ENCODE peak calls at places on chromosome 12, in eight cellular contexts. One of them, this sample, is unnamed.

GRCh38 chr12:116673713-116674112 is 64.2 kb downstream of the SPRING1 start:
- DNase-seq in WTC11: peak
- DNase-seq in GM12878: no peak
- DNase-seq in upper lobe of right lung: peak
- DNase-seq in fibroblast of lung: no peak
- DNase-seq in thyroid gland: no peak
- DNase-seq in fibroblast of the aortic adventitia: no peak
- DNase-seq in neural progenitor cell: peak
- DNase-seq in this sample: no peak

GRCh38 chr12:32039341-32039740 is 67.3 kb upstream of the BICD1 start:
- DNase-seq in WTC11: no peak
- DNase-seq in GM12878: no peak
- DNase-seq in upper lobe of right lung: no peak
- DNase-seq in fibroblast of lung: peak
- DNase-seq in thyroid gland: no peak
- DNase-seq in fibroblast of the aortic adventitia: peak
- DNase-seq in neural progenitor cell: no peak
- DNase-seq in this sample: peak

GRCh38 chr12:20695232-20695631 is at the start of gene SLCO1C1:
- DNase-seq in WTC11: peak
- DNase-seq in GM12878: no peak
- DNase-seq in upper lobe of right lung: no peak
- DNase-seq in fibroblast of lung: no peak
- DNase-seq in thyroid gland: peak
- DNase-seq in fibroblast of the aortic adventitia: no peak
- DNase-seq in neural progenitor cell: peak
- DNase-seq in this sample: no peak

GRCh38 chr12:14777271-14777670 is 26.0 kb downstream of the WBP11 start:
- DNase-seq in WTC11: no peak
- DNase-seq in GM12878: no peak
- DNase-seq in upper lobe of right lung: no peak
- DNase-seq in fibroblast of lung: no peak
- DNase-seq in thyroid gland: no peak
- DNase-seq in fibroblast of the aortic adventitia: peak
- DNase-seq in neural progenitor cell: peak
- DNase-seq in this sample: no peak

GRCh38 chr12:75891072-75891471 is 140.5 kb downstream of the PHLDA1 start:
- DNase-seq in WTC11: no peak
- DNase-seq in GM12878: no peak
- DNase-seq in upper lobe of right lung: no peak
- DNase-seq in fibroblast of lung: no peak
- DNase-seq in thyroid gland: peak
- DNase-seq in fibroblast of the aortic adventitia: no peak
- DNase-seq in neural progenitor cell: no peak
- DNase-seq in this sample: no peak

GRCh38 chr12:59911516-59911915 is 315.7 kb downstream of the SLC16A7 start:
- DNase-seq in WTC11: no peak
- DNase-seq in GM12878: no peak
- DNase-seq in upper lobe of right lung: no peak
- DNase-seq in fibroblast of lung: no peak
- DNase-seq in thyroid gland: no peak
- DNase-seq in fibroblast of the aortic adventitia: no peak
- DNase-seq in neural progenitor cell: no peak
- DNase-seq in this sample: no peak

GRCh38 chr12:4745249-4745648 is 25.0 kb downstream of the GALNT8 start:
- DNase-seq in WTC11: no peak
- DNase-seq in GM12878: no peak
- DNase-seq in upper lobe of right lung: no peak
- DNase-seq in fibroblast of lung: no peak
- DNase-seq in thyroid gland: no peak
- DNase-seq in fibroblast of the aortic adventitia: no peak
- DNase-seq in neural progenitor cell: no peak
- DNase-seq in this sample: no peak

GRCh38 chr12:68018315-68018714 is 29.1 kb downstream of the IFNG-AS1 start:
- DNase-seq in WTC11: no peak
- DNase-seq in GM12878: no peak
- DNase-seq in upper lobe of right lung: no peak
- DNase-seq in fibroblast of lung: no peak
- DNase-seq in thyroid gland: no peak
- DNase-seq in fibroblast of the aortic adventitia: no peak
- DNase-seq in neural progenitor cell: no peak
- DNase-seq in this sample: no peak

GRCh38 chr12:114335607-114336006 is 70.3 kb downstream of the TBX5 start:
- DNase-seq in WTC11: peak
- DNase-seq in GM12878: no peak
- DNase-seq in upper lobe of right lung: no peak
- DNase-seq in fibroblast of lung: no peak
- DNase-seq in thyroid gland: no peak
- DNase-seq in fibroblast of the aortic adventitia: no peak
- DNase-seq in neural progenitor cell: peak
- DNase-seq in this sample: no peak

GRCh38 chr12:131060011-131060703 is 106.5 kb downstream of the ADGRD1 start:
- DNase-seq in WTC11: no peak
- DNase-seq in GM12878: no peak
- DNase-seq in upper lobe of right lung: peak
- DNase-seq in fibroblast of lung: no peak
- DNase-seq in thyroid gland: no peak
- DNase-seq in fibroblast of the aortic adventitia: no peak
- DNase-seq in neural progenitor cell: no peak
- DNase-seq in this sample: no peak

GRCh38 chr12:55929306-55929791 is 1.6 kb upstream of the DGKA start:
- DNase-seq in WTC11: no peak
- DNase-seq in GM12878: peak
- DNase-seq in upper lobe of right lung: no peak
- DNase-seq in fibroblast of lung: no peak
- DNase-seq in thyroid gland: peak
- DNase-seq in fibroblast of the aortic adventitia: no peak
- DNase-seq in neural progenitor cell: no peak
- DNase-seq in this sample: no peak

GRCh38 chr12:74794522-74794921 is 256.9 kb downstream of the ATXN7L3B start:
- DNase-seq in WTC11: no peak
- DNase-seq in GM12878: no peak
- DNase-seq in upper lobe of right lung: no peak
- DNase-seq in fibroblast of lung: peak
- DNase-seq in thyroid gland: no peak
- DNase-seq in fibroblast of the aortic adventitia: no peak
- DNase-seq in neural progenitor cell: no peak
- DNase-seq in this sample: no peak

GRCh38 chr12:108099778-108100177 is 29.3 kb upstream of the WSCD2 start:
- DNase-seq in WTC11: no peak
- DNase-seq in GM12878: no peak
- DNase-seq in upper lobe of right lung: no peak
- DNase-seq in fibroblast of lung: no peak
- DNase-seq in thyroid gland: peak
- DNase-seq in fibroblast of the aortic adventitia: no peak
- DNase-seq in neural progenitor cell: no peak
- DNase-seq in this sample: no peak

GRCh38 chr12:108101605-108102175 is 27.4 kb upstream of the WSCD2 start:
- DNase-seq in WTC11: no peak
- DNase-seq in GM12878: no peak
- DNase-seq in upper lobe of right lung: no peak
- DNase-seq in fibroblast of lung: no peak
- DNase-seq in thyroid gland: no peak
- DNase-seq in fibroblast of the aortic adventitia: no peak
- DNase-seq in neural progenitor cell: no peak
- DNase-seq in this sample: no peak

GRCh38 chr12:108097160-108097911 is 31.8 kb upstream of the WSCD2 start:
- DNase-seq in WTC11: no peak
- DNase-seq in GM12878: no peak
- DNase-seq in upper lobe of right lung: no peak
- DNase-seq in fibroblast of lung: no peak
- DNase-seq in thyroid gland: no peak
- DNase-seq in fibroblast of the aortic adventitia: no peak
- DNase-seq in neural progenitor cell: no peak
- DNase-seq in this sample: no peak

GRCh38 chr12:108098374-108098773 is 30.7 kb upstream of the WSCD2 start:
- DNase-seq in WTC11: no peak
- DNase-seq in GM12878: no peak
- DNase-seq in upper lobe of right lung: no peak
- DNase-seq in fibroblast of lung: no peak
- DNase-seq in thyroid gland: no peak
- DNase-seq in fibroblast of the aortic adventitia: no peak
- DNase-seq in neural progenitor cell: no peak
- DNase-seq in this sample: no peak

DNA sequence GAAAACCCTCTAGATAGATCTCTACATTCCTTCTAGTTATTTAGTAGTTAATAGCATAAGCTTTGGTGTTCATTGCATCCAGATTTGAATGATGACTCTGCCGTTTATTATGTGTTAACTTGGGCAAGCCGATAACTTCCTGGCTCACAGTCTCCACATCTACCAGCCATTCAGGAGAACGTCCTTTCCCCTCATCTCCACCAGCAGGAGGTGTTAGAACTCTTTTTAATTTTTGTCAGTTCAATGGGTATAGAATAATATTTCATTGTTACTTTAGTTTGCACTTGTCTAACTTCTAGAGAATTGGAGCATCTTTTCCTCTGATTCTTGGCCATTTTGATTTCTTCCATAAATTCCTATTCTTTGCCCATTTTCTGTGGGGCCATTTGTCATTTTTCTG is 30.0 kb upstream of the WSCD2 start:
- DNase-seq in WTC11: no peak
- DNase-seq in GM12878: no peak
- DNase-seq in upper lobe of right lung: no peak
- DNase-seq in fibroblast of lung: no peak
- DNase-seq in thyroid gland: no peak
- DNase-seq in fibroblast of the aortic adventitia: no peak
- DNase-seq in neural progenitor cell: no peak
- DNase-seq in this sample: no peak
- TF ChIP-seq CTCF in WTC11: no peak
- TF ChIP-seq CTCF in GM12878: peak
- TF ChIP-seq CTCF in upper lobe of right lung: peak
- TF ChIP-seq CTCF in fibroblast of lung: no peak
- TF ChIP-seq CTCF in thyroid gland: peak
- TF ChIP-seq CTCF in fibroblast of the aortic adventitia: no peak
- TF ChIP-seq CTCF in neural progenitor cell: peak
- TF ChIP-seq CTCF in this sample: peak

DNA sequence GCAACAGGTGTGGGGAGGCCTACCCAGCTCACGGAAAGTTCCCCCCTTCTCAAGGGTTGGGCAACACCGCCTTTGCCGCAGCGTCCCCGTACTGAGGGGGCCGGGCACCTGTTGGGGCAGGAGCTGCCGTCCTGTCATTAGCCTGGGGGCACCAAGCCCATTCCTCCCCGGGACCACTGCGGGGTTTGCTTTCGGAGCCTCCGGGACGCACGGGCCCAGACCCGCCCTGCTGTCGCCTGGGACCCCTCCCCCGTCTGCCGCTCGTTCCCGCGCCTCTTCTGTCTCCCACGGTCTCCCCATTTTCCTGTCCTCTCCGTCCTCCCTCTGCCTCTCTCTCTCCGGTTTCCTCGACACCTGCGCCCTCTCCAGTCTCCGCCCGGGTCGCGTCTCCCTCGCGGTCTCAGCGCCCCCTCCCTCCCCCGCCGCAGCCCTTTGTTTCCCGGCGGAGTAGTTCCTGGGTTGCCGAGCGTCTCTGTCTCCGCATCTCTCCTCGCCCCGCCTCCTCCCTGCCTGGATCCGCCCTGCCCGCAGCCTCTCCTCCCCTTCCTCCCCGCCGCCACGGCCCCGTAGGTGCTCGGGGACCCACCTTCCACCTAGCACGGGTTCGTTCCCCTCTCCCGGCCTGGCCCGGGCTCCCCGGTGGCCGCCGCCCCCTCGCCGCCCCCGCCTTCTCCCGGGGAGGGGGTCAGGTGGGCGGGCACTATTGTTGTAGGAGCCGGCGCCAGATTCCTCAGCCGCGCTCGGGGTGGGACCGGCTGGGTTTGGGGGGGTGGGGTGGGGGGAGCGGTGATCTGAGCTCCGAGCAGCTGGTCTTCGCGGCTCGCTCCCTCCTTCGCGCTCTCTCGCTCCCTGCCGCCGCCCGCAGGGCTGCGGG is at the start of gene CACNB3:
- DNase-seq in WTC11: peak
- DNase-seq in GM12878: no peak
- DNase-seq in upper lobe of right lung: peak
- DNase-seq in fibroblast of lung: peak
- DNase-seq in thyroid gland: peak
- DNase-seq in fibroblast of the aortic adventitia: peak
- DNase-seq in neural progenitor cell: peak
- DNase-seq in this sample: peak
- TF ChIP-seq CTCF in WTC11: no peak
- TF ChIP-seq CTCF in GM12878: no peak
- TF ChIP-seq CTCF in upper lobe of right lung: no peak
- TF ChIP-seq CTCF in fibroblast of lung: no peak
- TF ChIP-seq CTCF in thyroid gland: no peak
- TF ChIP-seq CTCF in fibroblast of the aortic adventitia: no peak
- TF ChIP-seq CTCF in neural progenitor cell: no peak
- TF ChIP-seq CTCF in this sample: no peak

DNA sequence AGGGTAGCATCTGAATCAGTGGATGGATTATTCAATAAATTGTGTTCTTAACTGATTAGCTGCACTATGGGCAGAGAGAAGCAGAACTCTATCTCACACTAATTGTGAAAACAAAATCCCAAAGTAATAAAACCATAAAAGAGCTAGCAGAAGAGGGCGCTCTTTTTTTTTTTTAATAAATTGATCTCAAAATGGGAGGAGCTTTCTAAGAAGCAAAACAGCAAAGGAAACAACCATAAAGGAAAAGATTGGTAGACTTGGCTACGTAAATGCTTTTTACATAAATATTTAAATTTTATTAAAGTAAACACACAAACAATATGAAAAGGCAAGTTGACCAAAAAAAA is 1.5 kb upstream of the TM7SF3 start:
- DNase-seq in WTC11: no peak
- DNase-seq in GM12878: no peak
- DNase-seq in upper lobe of right lung: no peak
- DNase-seq in fibroblast of lung: peak
- DNase-seq in thyroid gland: no peak
- DNase-seq in fibroblast of the aortic adventitia: peak
- DNase-seq in neural progenitor cell: no peak
- DNase-seq in this sample: no peak
- TF ChIP-seq CTCF in WTC11: no peak
- TF ChIP-seq CTCF in GM12878: peak
- TF ChIP-seq CTCF in upper lobe of right lung: peak
- TF ChIP-seq CTCF in fibroblast of lung: no peak
- TF ChIP-seq CTCF in thyroid gland: peak
- TF ChIP-seq CTCF in fibroblast of the aortic adventitia: peak
- TF ChIP-seq CTCF in neural progenitor cell: peak
- TF ChIP-seq CTCF in this sample: peak

DNA sequence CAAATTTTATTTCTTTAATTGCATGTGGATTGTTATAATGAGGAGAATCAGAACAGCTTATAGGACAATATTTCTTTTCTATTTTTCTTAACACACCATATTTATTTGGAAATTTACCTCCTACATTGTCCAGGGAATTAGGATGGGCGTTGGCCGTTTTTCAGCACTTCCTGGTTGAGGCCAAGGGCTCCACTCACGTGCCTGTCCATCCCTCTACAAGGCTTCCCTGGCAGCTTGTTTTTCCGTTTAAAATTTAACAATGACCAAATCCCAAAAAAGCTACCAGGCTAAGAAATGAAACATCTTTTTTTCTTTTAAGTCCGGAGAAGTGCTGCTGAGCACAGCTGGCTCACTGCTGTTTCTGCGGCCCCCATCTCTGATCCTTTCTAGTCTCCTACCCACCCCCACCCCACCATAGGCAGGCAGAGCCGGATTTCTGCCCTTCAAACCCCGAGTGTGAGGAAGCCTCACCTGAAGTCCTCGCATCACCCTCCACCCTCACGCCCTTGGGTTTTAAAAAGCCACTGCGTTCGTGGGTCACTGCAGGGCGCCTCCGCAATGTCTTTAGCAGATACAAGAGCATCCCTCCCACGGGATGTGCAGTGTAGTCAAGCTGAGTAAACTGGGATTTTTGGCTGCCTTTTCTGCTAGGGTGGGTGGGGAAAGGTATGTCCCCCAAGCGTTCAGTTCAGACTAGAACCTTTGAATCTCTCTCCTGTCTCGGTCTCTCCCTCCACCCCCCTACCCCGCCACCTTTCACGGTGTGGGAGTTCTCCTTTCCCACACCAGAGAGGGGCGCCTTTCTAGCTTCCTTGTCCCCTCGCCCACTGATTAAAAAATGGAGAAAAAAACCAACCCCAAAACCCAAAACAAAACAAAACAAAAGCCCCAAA is 767 bp upstream of the FAR2 start:
- DNase-seq in WTC11: peak
- DNase-seq in GM12878: no peak
- DNase-seq in upper lobe of right lung: peak
- DNase-seq in fibroblast of lung: peak
- DNase-seq in thyroid gland: no peak
- DNase-seq in fibroblast of the aortic adventitia: peak
- DNase-seq in neural progenitor cell: peak
- DNase-seq in this sample: no peak
- TF ChIP-seq CTCF in WTC11: no peak
- TF ChIP-seq CTCF in GM12878: no peak
- TF ChIP-seq CTCF in upper lobe of right lung: no peak
- TF ChIP-seq CTCF in fibroblast of lung: no peak
- TF ChIP-seq CTCF in thyroid gland: no peak
- TF ChIP-seq CTCF in fibroblast of the aortic adventitia: no peak
- TF ChIP-seq CTCF in neural progenitor cell: peak
- TF ChIP-seq CTCF in this sample: no peak

This sample was measured in neural crest cell.